ENCODE peak calls at places on chromosomes 2 and 18, in seven cellular contexts. J is mesendoderm, R is H1, G is trophoblast cell, C is mesenchymal stem cell, S is IMR-90, A is neuronal stem cell. K is an unnamed sample.

GRCh38 chr2:135255208-135255607 is 203.1 kb downstream of the RAB3GAP1 start:
- DNase-seq in J (no peak), R (no peak), G (no peak), C (no peak), S (no peak), A (no peak), K (no peak)

GRCh38 chr2:36507408-36507812 is 90.6 kb downstream of the FEZ2 start:
- DNase-seq in J (peak; percentile 80), R (peak; percentile 70), G (peak; percentile 66), C (peak; percentile 78), S (peak; percentile 65), A (peak; percentile 31), K (peak; percentile 75)

GRCh38 chr2:45793998-45794720 is 142.7 kb downstream of the PRKCE start:
- DNase-seq in J (no peak), R (no peak), G (no peak), C (no peak), S (peak; percentile 18), A (no peak), K (no peak)

GRCh38 chr18:75161629-75162028 is 47.3 kb downstream of the PTGR3 start:
- DNase-seq in J (peak; percentile 13), R (no peak), G (peak; percentile 41), C (peak; percentile 16), S (no peak), A (no peak), K (no peak)

GRCh38 chr2:156343940-156344301 is 11.4 kb upstream of the NR4A2 start:
- DNase-seq in J (no peak), R (no peak), G (no peak), C (peak; percentile 59), S (peak; percentile 65), A (no peak), K (no peak)

GRCh38 chr18:21264651-21265050 is 22.6 kb downstream of the GREB1L start:
- DNase-seq in J (peak; percentile 25), R (no peak), G (no peak), C (no peak), S (no peak), A (peak; percentile 79), K (no peak)

GRCh38 chr2:218858671-218859555 is 692 bp upstream of the WNT6 start:
- DNase-seq in J (no peak), R (no peak), G (no peak), C (no peak), S (no peak), A (no peak), K (peak; percentile 60)

GRCh38 chr2:39068757-39069515 is 51.9 kb downstream of the SOS1 start:
- DNase-seq in J (peak; percentile 55), R (no peak), G (peak; percentile 4), C (peak; percentile 12), S (peak; percentile 26), A (no peak), K (no peak)

GRCh38 chr2:229363126-229363814 is 92.2 kb upstream of the PID1 start:
- DNase-seq in J (no peak), R (no peak), G (peak; percentile 27), C (no peak), S (no peak), A (no peak), K (no peak)

GRCh38 chr2:85753525-85754312 is at the start of gene ATOH8:
- DNase-seq in J (peak; percentile 82), R (peak; percentile 19), G (peak; percentile 70), C (peak; percentile 72), S (peak; percentile 67), A (peak; percentile 54), K (peak; percentile 68)

GRCh38 chr2:54871457-54872103 is 148.1 kb downstream of the EML6 start:
- DNase-seq in J (no peak), R (no peak), G (no peak), C (no peak), S (peak; percentile 45), A (no peak), K (no peak)

GRCh38 chr2:213740453-213740852 is 456.2 kb downstream of the SPAG16 start:
- DNase-seq in J (no peak), R (no peak), G (no peak), C (no peak), S (no peak), A (no peak), K (no peak)

GRCh38 chr2:1773883-1774282 is 29.6 kb upstream of the PXDN start:
- DNase-seq in J (no peak), R (no peak), G (peak; percentile 53), C (no peak), S (no peak), A (no peak), K (peak; percentile 11)

GRCh38 chr2:240197439-240198139 is 57.1 kb upstream of the OTOS start:
- DNase-seq in J (no peak), R (no peak), G (no peak), C (no peak), S (no peak), A (no peak), K (no peak)

GRCh38 chr2:72935611-72935957 is 18.3 kb downstream of the EMX1 start:
- DNase-seq in J (no peak), R (no peak), G (no peak), C (no peak), S (no peak), A (no peak), K (no peak)

GRCh38 chr18:30828700-30829099 is 213.8 kb downstream of the DSC3 start:
- DNase-seq in J (no peak), R (no peak), G (no peak), C (no peak), S (no peak), A (no peak), K (no peak)

GRCh38 chr2:10063566-10063965 is 16.6 kb downstream of the CYS1 start:
- DNase-seq in J (no peak), R (no peak), G (no peak), C (no peak), S (no peak), A (no peak), K (no peak)

GRCh38 chr2:10065683-10066055 is 14.5 kb downstream of the CYS1 start:
- DNase-seq in J (no peak), R (no peak), G (no peak), C (no peak), S (no peak), A (no peak), K (no peak)

GRCh38 chr2:10067881-10068280 is 12.3 kb downstream of the CYS1 start:
- DNase-seq in J (no peak), R (no peak), G (no peak), C (no peak), S (no peak), A (no peak), K (no peak)

GRCh38 chr2:10064932-10065682 is 15.1 kb downstream of the CYS1 start:
- DNase-seq in J (no peak), R (no peak), G (no peak), C (no peak), S (no peak), A (no peak), K (no peak)

GRCh38 chr2:10067330-10067729 is 12.9 kb downstream of the CYS1 start:
- DNase-seq in J (no peak), R (no peak), G (no peak), C (no peak), S (no peak), A (no peak), K (no peak)
- H4K8ac ChIP-seq in J (no peak overlapping the region), R (no peak overlapping the region), G (no peak overlapping the region), C (no peak overlapping the region), S (no peak overlapping the region), A (no peak overlapping the region), K (no peak overlapping the region)

GRCh38 chr2:185787530-185788145 is 49.0 kb downstream of the FSIP2 start:
- DNase-seq in J (no peak), R (no peak), G (no peak), C (peak; percentile 27), S (no peak), A (no peak), K (no peak)

GRCh38 chr2:185785851-185786473 is 47.4 kb downstream of the FSIP2 start:
- DNase-seq in J (no peak), R (no peak), G (no peak), C (no peak), S (no peak), A (no peak), K (no peak)

GRCh38 chr2:185793532-185794073 is 55.0 kb downstream of the FSIP2 start:
- DNase-seq in J (no peak), R (no peak), G (peak; percentile 14), C (peak; percentile 18), S (no peak), A (no peak), K (no peak)

GRCh38 chr2:185790361-185790760 is 51.8 kb downstream of the FSIP2 start:
- DNase-seq in J (no peak), R (no peak), G (no peak), C (no peak), S (no peak), A (no peak), K (no peak)
- H4K8ac ChIP-seq in J (no peak overlapping the region), R (no peak overlapping the region), G (no peak overlapping the region), C (no peak overlapping the region), S (no peak overlapping the region), A (no peak overlapping the region), K (no peak overlapping the region)

GRCh38 chr18:3790702-3791101 is 340.7 kb downstream of the TGIF1 start:
- DNase-seq in J (no peak), R (no peak), G (no peak), C (peak; percentile 9), S (no peak), A (no peak), K (no peak)
- H4K8ac ChIP-seq in J (no peak overlapping the region), R (no peak overlapping the region), G (no peak overlapping the region), C (no peak overlapping the region), S (no peak overlapping the region), A (no peak overlapping the region), K (no peak overlapping the region)

DNA sequence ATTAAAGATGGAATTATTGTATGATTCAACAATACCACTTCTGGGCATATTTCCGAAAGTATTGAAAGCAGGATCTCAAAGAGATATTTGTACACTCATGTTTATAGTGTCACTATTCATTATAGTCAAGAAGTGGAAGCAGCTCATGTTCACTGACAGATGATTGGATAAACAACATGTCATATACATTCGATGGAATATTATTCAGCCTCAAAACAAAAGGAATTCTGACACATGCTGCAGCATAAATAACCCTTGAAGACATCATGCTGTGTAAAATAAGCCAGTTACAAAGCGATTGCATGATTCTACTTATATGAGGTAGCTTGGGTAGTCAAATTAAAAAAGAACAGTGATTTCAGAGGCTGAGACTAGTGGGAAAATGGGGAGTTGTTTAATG is 39.3 kb upstream of the PROKR1 start:
- DNase-seq in J (no peak), R (no peak), G (no peak), C (no peak), S (no peak), A (no peak), K (no peak)
- H4K8ac ChIP-seq in J (no peak overlapping the region), R (no peak overlapping the region), G (no peak overlapping the region), C (no peak overlapping the region), S (no peak overlapping the region), A (no peak overlapping the region), K (no peak overlapping the region)

GRCh38 chr2:104332733-104333132 is 521.2 kb upstream of the POU3F3 start:
- DNase-seq in J (peak; percentile 66), R (peak; percentile 9), G (peak; percentile 90), C (no peak), S (no peak), A (no peak), K (peak; percentile 29)
- H4K8ac ChIP-seq in J (no peak overlapping the region), R (no peak overlapping the region), G (no peak overlapping the region), C (no peak overlapping the region), S (no peak overlapping the region), A (no peak overlapping the region), K (no peak overlapping the region)